ENCODE peak calls at places on chromosomes 11 and 22, in four cellular contexts. One of them, this sample, is unnamed.

GRCh38 chr11:77619576-77620198 is 17.9 kb downstream of the CLNS1A start:
- DNase-seq in IMR-90: peak; percentile 54
- DNase-seq in endothelial cell of umbilical vein: peak; percentile 57
- DNase-seq in K562: peak; percentile 64
- DNase-seq in this sample: no peak

GRCh38 chr11:83070878-83071640 is 638 bp downstream of the RAB30 start:
- DNase-seq in K562: no peak
- DNase-seq in endothelial cell of umbilical vein: no peak
- DNase-seq in IMR-90: peak; percentile 26
- DNase-seq in this sample: no peak

GRCh38 chr11:117824571-117825537 is at the start of gene FXYD2:
- DNase-seq in IMR-90: no peak
- DNase-seq in K562: no peak
- DNase-seq in endothelial cell of umbilical vein: peak; percentile 44
- DNase-seq in this sample: no peak

GRCh38 chr22:27745154-27745553 is 56.4 kb downstream of the MN1 start:
- DNase-seq in K562: no peak
- DNase-seq in endothelial cell of umbilical vein: no peak
- DNase-seq in IMR-90: no peak
- DNase-seq in this sample: no peak

GRCh38 chr11:10856689-10857603 is 907 bp downstream of the ZBED5 start:
- DNase-seq in endothelial cell of umbilical vein: peak; percentile 52
- DNase-seq in K562: peak; percentile 73
- DNase-seq in IMR-90: peak; percentile 28
- DNase-seq in this sample: no peak

GRCh38 chr11:43072096-43072495 is 239.7 kb upstream of the API5 start:
- DNase-seq in K562: no peak
- DNase-seq in endothelial cell of umbilical vein: no peak
- DNase-seq in IMR-90: no peak
- DNase-seq in this sample: no peak

GRCh38 chr11:19890308-19890707 is 177.7 kb downstream of the NAV2 start:
- DNase-seq in endothelial cell of umbilical vein: peak; percentile 37
- DNase-seq in IMR-90: peak; percentile 88
- DNase-seq in K562: no peak
- DNase-seq in this sample: no peak

GRCh38 chr11:62217191-62217748 is 8.8 kb downstream of the SCGB2A1 start:
- DNase-seq in IMR-90: no peak
- DNase-seq in endothelial cell of umbilical vein: peak; percentile 31
- DNase-seq in K562: peak; percentile 40
- DNase-seq in this sample: no peak

GRCh38 chr11:19474954-19475811 is 234.4 kb upstream of the E2F8 start:
- DNase-seq in endothelial cell of umbilical vein: no peak
- DNase-seq in K562: no peak
- DNase-seq in IMR-90: no peak
- DNase-seq in this sample: no peak

GRCh38 chr11:19698493-19699292 is 13.9 kb upstream of the NAV2 start:
- DNase-seq in K562: no peak
- DNase-seq in endothelial cell of umbilical vein: no peak
- DNase-seq in IMR-90: peak; percentile 77
- DNase-seq in this sample: no peak

GRCh38 chr11:111916768-111917167 is 1.9 kb upstream of the C11orf52 start:
- DNase-seq in IMR-90: no peak
- DNase-seq in K562: no peak
- DNase-seq in endothelial cell of umbilical vein: no peak
- DNase-seq in this sample: no peak

GRCh38 chr11:7020183-7020917 is at the start of the genes NLRP14 and ZNF214:
- DNase-seq in endothelial cell of umbilical vein: peak; percentile 92
- DNase-seq in K562: peak; percentile 66
- DNase-seq in IMR-90: peak; percentile 89
- DNase-seq in this sample: peak; percentile 26

GRCh38 chr11:44960200-44960845 is 9.6 kb upstream of the TP53I11 start:
- DNase-seq in IMR-90: no peak
- DNase-seq in endothelial cell of umbilical vein: no peak
- DNase-seq in K562: no peak
- DNase-seq in this sample: no peak

GRCh38 chr11:66592457-66593302 is at the start of the genes CCDC87 and CCS:
- DNase-seq in endothelial cell of umbilical vein: peak; percentile 97
- DNase-seq in K562: peak; percentile 97
- DNase-seq in IMR-90: peak; percentile 92
- DNase-seq in this sample: no peak

GRCh38 chr11:792873-793272 is 3.0 kb upstream of the CEND1 start:
- DNase-seq in IMR-90: no peak
- DNase-seq in endothelial cell of umbilical vein: no peak
- DNase-seq in K562: no peak
- DNase-seq in this sample: no peak
- H3K9me1 ChIP-seq in IMR-90: peaks cover 6% of the 10 kb centered on the region
- H3K9me1 ChIP-seq in endothelial cell of umbilical vein: no peaks in the 10 kb centered on the region
- H3K9me1 ChIP-seq in K562: peaks cover 3% of the 10 kb centered on the region
- H3K9me1 ChIP-seq in this sample: no peaks in the 10 kb centered on the region

GRCh38 chr11:9732453-9732852 is 68.6 kb downstream of the SWAP70 start:
- DNase-seq in K562: no peak
- DNase-seq in endothelial cell of umbilical vein: no peak
- DNase-seq in IMR-90: no peak
- DNase-seq in this sample: no peak
- H3K9me1 ChIP-seq in K562: no peaks in the 10 kb centered on the region
- H3K9me1 ChIP-seq in endothelial cell of umbilical vein: no peaks in the 10 kb centered on the region
- H3K9me1 ChIP-seq in IMR-90: peaks cover 9% of the 10 kb centered on the region
- H3K9me1 ChIP-seq in this sample: no peaks in the 10 kb centered on the region

GRCh38 chr11:128854801-128855200 is 12.3 kb downstream of the KCNJ1 start:
- DNase-seq in IMR-90: no peak
- DNase-seq in endothelial cell of umbilical vein: no peak
- DNase-seq in K562: no peak
- DNase-seq in this sample: no peak

GRCh38 chr11:128857341-128857740 is 9.8 kb downstream of the KCNJ1 start:
- DNase-seq in endothelial cell of umbilical vein: no peak
- DNase-seq in K562: no peak
- DNase-seq in IMR-90: no peak
- DNase-seq in this sample: no peak

GRCh38 chr11:128856241-128856640 is 10.9 kb downstream of the KCNJ1 start:
- DNase-seq in K562: no peak
- DNase-seq in endothelial cell of umbilical vein: no peak
- DNase-seq in IMR-90: no peak
- DNase-seq in this sample: no peak

GRCh38 chr11:128852327-128853023 is 14.6 kb downstream of the KCNJ1 start:
- DNase-seq in K562: no peak
- DNase-seq in IMR-90: no peak
- DNase-seq in endothelial cell of umbilical vein: no peak
- DNase-seq in this sample: no peak

DNA sequence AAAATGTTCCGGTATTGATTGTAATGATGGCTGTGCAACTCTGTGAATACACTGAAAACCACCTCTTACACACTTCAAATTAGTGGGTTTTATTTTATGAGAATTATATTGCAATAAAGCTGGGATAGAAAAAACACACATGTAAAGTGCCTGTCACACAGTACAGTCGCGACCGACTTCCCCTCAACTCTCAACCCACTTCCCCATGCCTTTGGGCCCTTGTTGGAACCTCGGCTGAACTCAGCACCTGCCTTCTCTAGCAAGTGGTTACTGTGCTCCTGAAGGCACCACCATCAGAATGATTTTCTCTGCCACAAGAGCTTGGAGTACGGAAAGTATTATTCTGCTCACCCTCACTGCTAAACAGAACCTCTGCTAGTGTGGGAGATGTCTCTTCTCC is 13.5 kb downstream of the KCNJ1 start:
- DNase-seq in endothelial cell of umbilical vein: no peak
- DNase-seq in IMR-90: no peak
- DNase-seq in K562: no peak
- DNase-seq in this sample: no peak
- H3K9me1 ChIP-seq in endothelial cell of umbilical vein: no peaks in the 10 kb centered on the region
- H3K9me1 ChIP-seq in IMR-90: no peaks in the 10 kb centered on the region
- H3K9me1 ChIP-seq in K562: no peaks in the 10 kb centered on the region
- H3K9me1 ChIP-seq in this sample: no peaks in the 10 kb centered on the region

DNA sequence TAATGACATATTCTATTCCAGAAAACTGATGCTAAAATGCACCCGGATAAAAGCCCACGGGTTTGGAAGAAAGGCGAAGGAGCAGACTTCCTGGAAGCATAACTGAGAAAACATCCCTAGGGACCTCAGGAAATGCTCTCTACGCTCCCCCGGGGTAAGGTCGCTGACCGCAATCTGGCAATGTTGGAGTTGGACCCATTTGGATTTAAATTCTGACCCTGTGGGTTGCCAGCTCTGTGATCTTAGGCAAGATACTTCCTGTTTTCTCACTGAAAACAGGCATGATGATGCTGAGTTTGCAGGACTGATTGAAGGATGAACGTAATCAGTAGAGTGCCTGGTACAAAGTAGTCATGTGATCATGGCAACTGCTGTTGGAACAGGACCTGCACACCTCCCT is 1054.0 kb downstream of the NTM start:
- DNase-seq in IMR-90: no peak
- DNase-seq in endothelial cell of umbilical vein: no peak
- DNase-seq in K562: no peak
- DNase-seq in this sample: no peak
- H3K9me1 ChIP-seq in IMR-90: no peaks in the 10 kb centered on the region
- H3K9me1 ChIP-seq in endothelial cell of umbilical vein: no peaks in the 10 kb centered on the region
- H3K9me1 ChIP-seq in K562: no peaks in the 10 kb centered on the region
- H3K9me1 ChIP-seq in this sample: no peaks in the 10 kb centered on the region

DNA sequence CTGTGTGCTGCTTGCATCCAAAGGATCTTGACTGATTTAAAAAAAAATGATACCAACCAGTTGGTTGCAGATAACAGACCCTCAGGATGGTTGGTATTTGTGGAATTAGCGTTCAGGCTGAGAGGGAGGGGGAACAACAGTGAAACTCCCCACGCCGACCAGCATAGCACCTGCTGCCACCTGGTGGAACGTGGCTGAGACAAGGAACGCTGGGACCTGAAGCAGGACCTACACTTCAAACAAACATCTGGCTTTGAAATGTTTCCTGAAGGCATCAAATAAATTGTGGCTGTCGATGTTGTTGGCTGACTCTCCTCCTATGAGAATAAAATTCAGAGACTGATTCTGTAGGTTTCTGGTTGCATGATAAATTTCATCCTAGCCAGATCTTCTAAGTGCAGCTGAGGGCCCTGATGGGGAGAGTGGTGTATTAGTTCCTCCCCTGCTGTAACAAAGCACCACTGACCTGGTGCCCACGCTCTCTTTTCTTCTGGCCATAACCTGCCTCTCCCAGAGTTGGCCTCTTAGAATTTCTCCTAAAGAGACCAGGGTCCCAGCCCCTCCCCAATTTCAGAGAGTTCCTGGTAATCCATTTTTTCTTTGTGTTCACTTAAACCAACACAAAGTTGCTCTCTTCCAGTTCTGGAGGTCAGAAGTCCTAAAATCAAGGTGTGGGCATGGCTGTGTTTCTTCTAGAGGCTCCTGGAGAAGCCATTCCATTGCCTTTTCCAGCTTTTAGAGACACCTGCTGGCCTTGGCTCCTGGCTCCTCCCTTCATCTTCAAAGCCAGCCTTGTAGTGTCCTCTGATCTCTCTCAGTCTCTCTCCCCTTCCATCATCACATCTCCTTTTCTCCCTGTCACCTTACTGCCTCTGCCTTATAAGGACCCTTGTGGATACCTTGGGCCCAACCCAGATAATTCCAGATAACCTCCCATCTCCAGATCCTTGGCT is 17.3 kb downstream of the APOL2 start:
- DNase-seq in endothelial cell of umbilical vein: peak; percentile 60
- DNase-seq in IMR-90: no peak
- DNase-seq in K562: peak; percentile 67
- DNase-seq in this sample: no peak
- H3K9me1 ChIP-seq in endothelial cell of umbilical vein: no peaks in the 10 kb centered on the region
- H3K9me1 ChIP-seq in IMR-90: peaks cover 4% of the 10 kb centered on the region
- H3K9me1 ChIP-seq in K562: no peaks in the 10 kb centered on the region
- H3K9me1 ChIP-seq in this sample: no peaks in the 10 kb centered on the region

DNA sequence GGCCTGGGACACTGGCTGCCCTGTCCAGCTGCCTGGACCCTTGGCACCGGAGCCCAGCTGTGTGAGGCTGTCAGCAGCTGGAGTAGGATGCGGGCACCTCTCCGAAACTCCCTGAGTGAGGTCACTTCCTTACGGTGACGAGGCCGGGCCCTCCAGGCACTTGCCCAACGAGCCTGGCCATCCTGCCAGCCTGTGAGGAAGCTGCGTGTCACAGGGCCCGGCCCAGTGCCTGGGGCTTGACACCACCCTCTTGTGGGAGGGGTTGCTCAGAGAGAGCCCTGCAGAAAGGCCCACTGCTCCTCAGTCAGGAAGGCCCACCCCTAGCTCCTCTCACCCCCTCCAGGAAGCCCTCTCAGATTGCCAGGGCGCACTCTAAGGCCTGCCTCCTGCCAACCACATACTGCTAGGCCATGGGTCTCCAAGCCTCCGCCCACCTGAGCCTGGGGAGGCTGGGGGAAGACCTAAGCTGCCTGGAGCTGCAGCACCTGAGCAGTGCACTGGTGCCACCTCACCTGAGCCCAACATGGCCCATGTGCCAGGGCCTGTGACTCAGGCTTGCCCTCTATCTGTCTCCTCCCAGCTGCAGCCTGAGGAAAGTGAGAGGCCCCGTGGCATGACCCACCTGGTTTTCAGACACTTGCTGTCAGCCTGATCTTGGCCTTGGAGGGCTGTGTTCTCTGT is 4.3 kb upstream of the PHLDA2 start:
- DNase-seq in IMR-90: peak; percentile 75
- DNase-seq in K562: no peak
- DNase-seq in endothelial cell of umbilical vein: peak; percentile 66
- DNase-seq in this sample: peak; percentile 96
- H3K9me1 ChIP-seq in IMR-90: no peaks in the 10 kb centered on the region
- H3K9me1 ChIP-seq in K562: no peaks in the 10 kb centered on the region
- H3K9me1 ChIP-seq in endothelial cell of umbilical vein: no peaks in the 10 kb centered on the region
- H3K9me1 ChIP-seq in this sample: no peaks in the 10 kb centered on the region

GRCh38 chr22:47839586-47840245 is 1077.3 kb downstream of the TBC1D22A start:
- DNase-seq in K562: no peak
- DNase-seq in endothelial cell of umbilical vein: no peak
- DNase-seq in IMR-90: no peak
- DNase-seq in this sample: no peak

GRCh38 chr22:47836957-47837356 is 1074.5 kb downstream of the TBC1D22A start:
- DNase-seq in K562: no peak
- DNase-seq in endothelial cell of umbilical vein: no peak
- DNase-seq in IMR-90: no peak
- DNase-seq in this sample: peak; percentile 92

GRCh38 chr22:47841166-47841565 is 1078.7 kb downstream of the TBC1D22A start:
- DNase-seq in endothelial cell of umbilical vein: no peak
- DNase-seq in K562: no peak
- DNase-seq in IMR-90: no peak
- DNase-seq in this sample: no peak

GRCh38 chr22:47837703-47838102 is 1075.3 kb downstream of the TBC1D22A start:
- DNase-seq in endothelial cell of umbilical vein: no peak
- DNase-seq in K562: peak; percentile 59
- DNase-seq in IMR-90: no peak
- DNase-seq in this sample: no peak

DNA sequence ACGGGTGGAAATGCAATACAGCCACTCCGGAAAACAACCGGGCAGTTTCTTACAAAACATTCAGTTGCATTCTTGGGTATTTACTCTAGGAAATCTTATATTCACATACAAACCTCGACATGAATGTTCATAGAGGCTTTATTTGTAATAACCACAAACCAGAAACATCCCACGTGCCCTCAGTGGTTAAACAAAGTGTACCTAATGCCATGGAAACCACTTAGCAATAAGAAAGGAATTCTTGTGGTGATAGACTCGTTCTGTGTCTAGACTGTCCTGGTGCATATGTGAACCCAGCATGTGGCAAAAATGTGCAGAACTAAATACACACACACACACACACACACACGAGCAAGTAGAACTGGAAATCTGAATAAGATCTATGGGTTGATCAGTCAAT is 1073.3 kb downstream of the TBC1D22A start:
- DNase-seq in endothelial cell of umbilical vein: no peak
- DNase-seq in IMR-90: peak; percentile 6
- DNase-seq in K562: no peak
- DNase-seq in this sample: peak; percentile 78
- H3K9me1 ChIP-seq in endothelial cell of umbilical vein: no peaks in the 10 kb centered on the region
- H3K9me1 ChIP-seq in IMR-90: no peaks in the 10 kb centered on the region
- H3K9me1 ChIP-seq in K562: no peaks in the 10 kb centered on the region
- H3K9me1 ChIP-seq in this sample: no peaks in the 10 kb centered on the region